ENCODE peak calls at places on chromosomes 4 and X, in nine cellular contexts. K, B, C, Y, M, J, H, W and A are unnamed samples.

GRCh38 chr4:8838911-8839431 is 32.7 kb downstream of the HMX1 start:
- DNase-seq in K (no peak), B (no peak), C (no peak), Y (no peak), M (no peak), J (no peak), H (no peak), W (no peak), A (no peak)

GRCh38 chrX:45584717-45585116 is 384.0 kb upstream of the DIPK2B start:
- DNase-seq in K (no peak), B (no peak), C (no peak), Y (no peak), M (no peak), J (no peak), H (no peak), W (no peak), A (no peak)

GRCh38 chr4:140243345-140243753 is 89.4 kb upstream of the MAML3 start:
- DNase-seq in K (no peak), B (no peak), C (no peak), Y (no peak), M (no peak), J (no peak), H (peak; percentile 80), W (peak; percentile 32), A (no peak)

GRCh38 chrX:118595501-118596042 is 100.0 kb downstream of the DOCK11 start:
- DNase-seq in K (no peak), B (no peak), C (no peak), Y (no peak), M (no peak), J (no peak), H (no peak), W (no peak), A (no peak)

GRCh38 chr4:7831330-7831729 is 108.3 kb downstream of the AFAP1 start:
- DNase-seq in K (peak; percentile 85), B (no peak), C (no peak), Y (peak; percentile 85), M (no peak), J (no peak), H (no peak), W (no peak), A (no peak)

GRCh38 chrX:2391869-2392606 is 108.7 kb downstream of the DHRSX start:
- DNase-seq in K (peak; percentile 80), B (no peak), C (peak; percentile 94), Y (peak; percentile 89), M (no peak), J (peak; percentile 95), H (no peak), W (no peak), A (peak; percentile 61)

GRCh38 chrX:47204970-47205369 is 11.3 kb downstream of the UBA1 start:
- DNase-seq in K (no peak), B (no peak), C (no peak), Y (no peak), M (no peak), J (no peak), H (no peak), W (no peak), A (no peak)

GRCh38 chrX:102835504-102836146 is 101.4 kb upstream of the RAB40AL start:
- DNase-seq in K (peak; percentile 46), B (no peak), C (no peak), Y (peak; percentile 46), M (peak; percentile 22), J (no peak), H (no peak), W (no peak), A (no peak)

GRCh38 chr4:72529144-72529822 is 39.7 kb downstream of the ADAMTS3 start:
- DNase-seq in K (no peak), B (no peak), C (no peak), Y (no peak), M (no peak), J (no peak), H (no peak), W (no peak), A (no peak)

GRCh38 chr4:15921592-15921932 is 17.0 kb downstream of the FGFBP1 start:
- DNase-seq in K (no peak), B (no peak), C (no peak), Y (no peak), M (no peak), J (no peak), H (no peak), W (no peak), A (no peak)

GRCh38 chr4:102338405-102338804 is 6.9 kb downstream of the SLC39A8 start:
- DNase-seq in K (peak; percentile 34), B (no peak), C (no peak), Y (no peak), M (no peak), J (no peak), H (no peak), W (no peak), A (no peak)

DNA sequence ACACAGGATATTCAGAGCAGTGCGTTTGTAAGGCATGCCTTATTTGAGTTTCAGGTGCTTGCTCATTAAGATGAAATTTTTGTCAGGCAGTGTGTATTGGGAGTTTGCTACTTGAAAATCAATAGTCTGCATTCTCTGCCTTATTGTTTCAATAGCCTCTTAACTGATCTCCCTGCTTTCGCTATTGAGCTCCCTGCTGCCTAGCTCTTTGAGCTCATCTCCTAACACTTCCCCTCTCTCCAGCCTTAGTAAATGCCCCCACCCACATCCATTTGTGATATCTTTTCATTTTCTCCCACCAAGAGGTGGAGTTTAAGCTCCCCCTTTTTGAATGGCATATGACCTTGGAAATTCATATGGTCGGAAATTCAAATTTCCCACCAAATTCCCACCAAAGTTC is 256.6 kb downstream of the IL1RAPL1 start:
- DNase-seq in K (no peak), B (no peak), C (no peak), Y (no peak), M (no peak), J (no peak), H (no peak), W (no peak), A (no peak)
- H3K4me3 ChIP-seq in K (no peak overlapping the region), B (no peak overlapping the region), C (no peak overlapping the region), Y (no peak overlapping the region), M (no peak overlapping the region), J (no peak overlapping the region), H (no peak overlapping the region), W (no peak overlapping the region), A (no peak overlapping the region)

DNA sequence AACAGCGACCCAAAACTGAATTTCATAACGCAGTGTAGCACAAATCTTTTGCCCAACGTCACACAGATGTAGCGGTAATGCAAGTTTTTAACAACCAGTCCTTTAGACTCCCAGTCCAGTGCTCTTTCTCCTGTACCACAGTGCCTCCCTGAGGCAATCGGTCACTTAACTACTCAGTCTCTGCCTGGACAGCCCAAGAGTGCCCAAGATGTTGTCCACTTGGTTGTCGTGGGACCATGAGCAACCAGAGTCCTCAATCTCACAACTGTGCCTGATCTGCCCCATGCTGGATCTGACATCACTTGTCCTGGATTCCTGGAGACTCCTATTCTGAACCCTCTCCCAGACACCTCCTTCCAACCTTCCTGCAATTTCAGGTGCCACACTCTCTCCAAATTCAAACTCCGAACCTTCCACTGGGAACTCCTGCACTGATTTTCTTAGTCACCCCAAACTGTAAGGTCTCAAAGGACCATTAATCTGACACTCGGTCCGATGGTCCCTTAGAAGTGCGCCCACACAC is 702 bp downstream of the MMGT1 start:
- DNase-seq in K (peak; percentile 44), B (no peak), C (no peak), Y (peak; percentile 8), M (no peak), J (peak; percentile 31), H (no peak), W (no peak), A (no peak)
- TF ChIP-seq CTCF in K (peak; percentile 17), B (no peak), C (peak; percentile 25), Y (peak; percentile 20), M (no peak), J (peak; percentile 31), H (no peak), W (peak; percentile 19), A (peak; percentile 8)

GRCh38 chrX:27796640-27797257 is 11.0 kb upstream of the MAGEB10 start:
- DNase-seq in K (no peak), B (no peak), C (no peak), Y (no peak), M (no peak), J (no peak), H (no peak), W (no peak), A (no peak)
- H3K4me3 ChIP-seq in K (no peak overlapping the region), B (no peak overlapping the region), C (no peak overlapping the region), Y (no peak overlapping the region), M (no peak overlapping the region), J (no peak overlapping the region), H (no peak overlapping the region), W (no peak overlapping the region), A (no peak overlapping the region)

DNA sequence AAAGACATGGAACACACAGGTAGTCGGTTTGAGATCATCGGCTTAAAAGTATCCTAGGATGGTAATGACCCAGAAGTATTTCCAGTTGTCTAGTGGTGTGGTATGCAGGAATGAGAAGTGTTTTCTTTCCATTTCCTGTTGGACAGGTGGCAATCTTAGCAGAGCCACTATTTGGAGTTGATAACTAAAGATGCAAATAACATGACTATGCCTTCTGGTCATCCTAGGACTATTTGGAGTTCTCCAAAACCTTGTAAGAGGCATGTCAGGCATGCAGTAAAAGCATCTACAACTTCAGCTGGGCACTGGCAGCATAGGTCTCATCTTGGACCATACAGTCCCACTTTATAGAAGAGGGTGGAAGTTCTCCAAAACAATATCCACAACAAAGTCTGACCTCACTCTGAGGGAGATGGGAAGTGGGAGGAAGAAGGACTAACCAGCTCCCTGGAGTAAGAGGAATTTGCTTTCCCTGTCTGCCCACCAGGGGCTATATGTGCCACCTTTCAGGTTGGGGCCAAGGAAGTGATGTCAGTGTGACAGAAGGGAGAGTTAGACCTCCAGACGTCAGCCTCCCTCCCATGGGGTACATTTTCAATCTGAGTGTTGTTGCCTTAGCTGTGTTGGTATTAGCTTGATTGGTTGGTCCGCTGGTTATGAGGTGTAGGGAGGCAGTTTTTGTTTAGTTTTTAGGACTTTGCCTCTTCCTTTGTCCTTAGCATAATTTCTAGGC is 101.2 kb upstream of the MYOZ2 start:
- DNase-seq in K (no peak), B (no peak), C (no peak), Y (no peak), M (no peak), J (no peak), H (no peak), W (no peak), A (no peak)
- TF ChIP-seq CTCF in K (no peak), B (peak; percentile 27), C (no peak), Y (no peak), M (no peak), J (no peak), H (no peak), W (no peak), A (no peak)

DNA sequence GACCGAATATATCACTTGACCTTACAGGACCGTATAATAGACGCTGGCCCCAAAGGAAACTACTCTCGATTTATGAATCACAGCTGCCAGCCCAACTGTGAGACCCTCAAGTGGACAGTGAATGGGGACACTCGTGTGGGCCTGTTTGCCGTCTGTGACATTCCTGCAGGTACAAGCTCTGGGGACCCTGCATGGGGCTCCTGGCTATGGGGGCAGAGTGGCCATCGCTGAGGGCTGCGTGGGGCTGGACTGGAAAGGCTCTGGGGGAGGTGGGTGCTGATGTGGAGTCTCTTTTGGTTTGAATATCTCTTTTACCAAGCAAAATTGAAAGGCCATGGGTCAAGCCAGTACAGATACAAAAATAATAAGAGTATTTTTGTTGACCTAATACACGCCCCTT is 33.9 kb downstream of the NELFA start:
- DNase-seq in K (no peak), B (no peak), C (no peak), Y (no peak), M (no peak), J (no peak), H (peak; percentile 37), W (no peak), A (no peak)
- H3K4me3 ChIP-seq in K (no peak overlapping the region), B (no peak overlapping the region), C (no peak overlapping the region), Y (no peak overlapping the region), M (no peak overlapping the region), J (no peak overlapping the region), H (no peak overlapping the region), W (no peak overlapping the region), A (no peak overlapping the region)